ENCODE peak calls at places on chromosomes 4 and X, in five cellular contexts. C, L, J, U and P are unnamed samples.
A peak's percentile ranks its signal among the peaks of the same experiment; 100 is the strongest.

GRCh38 chr4:122218762-122219161 is 66.6 kb downstream of the BLTP1 start:
- DNase-seq in C (no peak), L (no peak), J (peak; percentile 1), U (no peak), P (no peak)

GRCh38 chrX:48474127-48474526 is 1.9 kb upstream of the FTSJ1 start:
- DNase-seq in C (no peak), L (peak; percentile 69), J (peak; percentile 31), U (no peak), P (no peak)

GRCh38 chr4:25449270-25449669 is 72.2 kb downstream of the ANAPC4 start:
- DNase-seq in C (no peak), L (no peak), J (no peak), U (no peak), P (no peak)

GRCh38 chrX:56793112-56793430 is 64.0 kb downstream of the NBDY start:
- DNase-seq in C (no peak), L (no peak), J (no peak), U (no peak), P (no peak)

GRCh38 chrX:23118890-23119527 is 119.2 kb downstream of the DDX53 start:
- DNase-seq in C (no peak), L (no peak), J (no peak), U (no peak), P (no peak)

GRCh38 chr4:8276358-8277240 is 7.0 kb downstream of the HTRA3 start:
- DNase-seq in C (no peak), L (no peak), J (no peak), U (no peak), P (peak; percentile 83)

GRCh38 chr4:10917475-10918103 is 233.0 kb upstream of the CLNK start:
- DNase-seq in C (no peak), L (no peak), J (no peak), U (no peak), P (no peak)

GRCh38 chr4:40205259-40206198 is 8.7 kb downstream of the RHOH start:
- DNase-seq in C (no peak), L (peak; percentile 99), J (no peak), U (peak; percentile 38), P (no peak)

GRCh38 chr4:123418486-123418931 is 21.9 kb downstream of the SPRY1 start:
- DNase-seq in C (no peak), L (peak; percentile 92), J (no peak), U (no peak), P (no peak)

GRCh38 chrX:2243913-2244460 is 256.8 kb downstream of the DHRSX start:
- DNase-seq in C (no peak), L (no peak), J (no peak), U (peak; percentile 11), P (no peak)

GRCh38 chrX:3638280-3638873 is 75.1 kb downstream of the PRKX start:
- DNase-seq in C (peak; percentile 4), L (peak; percentile 41), J (peak; percentile 37), U (peak; percentile 44), P (no peak)

GRCh38 chr4:122152699-122153328 is 683 bp downstream of the BLTP1 start:
- DNase-seq in C (peak; percentile 11), L (peak; percentile 69), J (peak; percentile 9), U (peak; percentile 53), P (peak; percentile 79)

GRCh38 chrX:108610141-108610540 is 126.2 kb downstream of the IRS4 start:
- DNase-seq in C (no peak), L (no peak), J (no peak), U (no peak), P (no peak)

GRCh38 chr4:147108409-147108808 is 162.7 kb upstream of the TTC29 start:
- DNase-seq in C (no peak), L (no peak), J (no peak), U (no peak), P (no peak)

GRCh38 chr4:57410331-57411052 is 300.3 kb upstream of the IGFBP7 start:
- DNase-seq in C (no peak), L (no peak), J (no peak), U (no peak), P (no peak)

GRCh38 chr4:152185786-152186540 is 349.9 kb downstream of the FBXW7 start:
- DNase-seq in C (no peak), L (peak; percentile 74), J (no peak), U (no peak), P (no peak)

GRCh38 chr4:128347175-128347868 is 59.7 kb upstream of the PGRMC2 start:
- DNase-seq in C (no peak), L (no peak), J (peak; percentile 60), U (no peak), P (no peak)

GRCh38 chr4:169167958-169168357 is 102.8 kb downstream of the SH3RF1 start:
- DNase-seq in C (no peak), L (no peak), J (no peak), U (no peak), P (no peak)

GRCh38 chrX:78119521-78120227 is 15.6 kb downstream of the PGK1 start:
- DNase-seq in C (no peak), L (no peak), J (peak; percentile 32), U (no peak), P (no peak)

GRCh38 chrX:940691-941090 is 271.8 kb downstream of the CRLF2 start:
- DNase-seq in C (no peak), L (no peak), J (no peak), U (no peak), P (no peak)

GRCh38 chr4:102345795-102346100 is 466 bp upstream of the SLC39A8 start:
- DNase-seq in C (no peak), L (no peak), J (no peak), U (no peak), P (no peak)

GRCh38 chr4:74840931-74841330 is 46.6 kb upstream of the BTC start:
- DNase-seq in C (no peak), L (no peak), J (no peak), U (no peak), P (no peak)

GRCh38 chr4:176469546-176469945 is 149.8 kb downstream of the SPCS3 start:
- DNase-seq in C (no peak), L (no peak), J (no peak), U (no peak), P (no peak)

GRCh38 chrX:87338510-87338909 is 179.1 kb upstream of the KLHL4 start:
- DNase-seq in C (no peak), L (peak; percentile 51), J (peak; percentile 33), U (no peak), P (no peak)

GRCh38 chrX:53571494-53571893 is 115.0 kb downstream of the HUWE1 start:
- DNase-seq in C (no peak), L (no peak), J (no peak), U (no peak), P (no peak)

GRCh38 chr4:109434007-109434792 is 585 bp downstream of the SEC24B start:
- DNase-seq in C (no peak), L (peak; percentile 44), J (peak; percentile 2), U (peak; percentile 35), P (no peak)

GRCh38 chr4:130486186-130486585 is 1390.2 kb downstream of the C4orf33 start:
- DNase-seq in C (no peak), L (no peak), J (no peak), U (no peak), P (no peak)
- TF ChIP-seq POLR2A in C (no peak), L (no peak), J (no peak), U (no peak), P (no peak)

DNA sequence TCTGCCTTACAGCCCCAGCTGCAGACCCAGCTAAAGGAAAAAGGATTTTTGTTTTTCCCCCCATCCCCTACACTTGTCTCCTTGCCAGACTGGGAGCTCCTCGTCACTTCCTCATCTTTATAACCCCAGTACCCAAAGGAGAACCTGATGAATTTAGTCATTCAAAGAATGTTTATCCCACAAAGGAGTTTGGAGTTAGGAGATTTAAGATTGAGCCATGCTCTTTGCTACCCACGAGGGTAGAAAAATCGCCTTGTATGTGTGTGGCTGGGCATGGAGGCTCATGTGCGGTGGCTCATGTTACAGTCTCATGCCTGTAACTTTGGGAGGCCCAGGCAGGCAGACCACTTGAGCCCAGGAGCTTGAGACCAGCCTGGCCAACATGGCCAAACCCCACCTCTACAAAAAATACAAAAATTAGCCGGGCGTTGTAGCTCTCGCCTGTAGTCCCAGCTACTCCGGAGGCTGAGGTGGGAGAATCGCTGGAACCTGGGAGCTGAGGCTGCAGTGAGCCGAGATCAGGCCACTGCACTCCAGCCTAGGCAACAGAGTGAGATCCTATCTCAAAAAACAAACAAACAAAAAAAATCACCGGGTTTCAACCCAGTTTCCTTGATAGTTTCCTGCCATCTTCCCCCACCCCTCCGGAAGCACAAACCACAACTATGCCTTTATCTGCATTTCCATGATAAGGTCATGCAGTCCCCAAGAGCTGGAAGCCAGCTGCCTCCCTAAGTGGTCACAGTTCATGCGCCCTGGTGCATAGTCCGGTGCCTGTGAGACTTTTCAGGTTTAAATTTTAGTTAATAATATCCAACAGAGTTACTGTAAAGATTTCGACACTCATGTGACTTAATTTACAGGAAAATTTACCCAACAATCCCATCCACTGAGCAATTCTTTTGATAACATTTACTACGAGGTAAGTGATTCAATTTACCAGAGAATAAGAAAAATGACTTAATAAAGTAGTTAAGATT is 1.5 kb downstream of the CFAP97 start:
- DNase-seq in C (no peak), L (peak; percentile 55), J (no peak), U (no peak), P (no peak)
- TF ChIP-seq POLR2A in C (no peak), L (no peak), J (no peak), U (no peak), P (no peak)

DNA sequence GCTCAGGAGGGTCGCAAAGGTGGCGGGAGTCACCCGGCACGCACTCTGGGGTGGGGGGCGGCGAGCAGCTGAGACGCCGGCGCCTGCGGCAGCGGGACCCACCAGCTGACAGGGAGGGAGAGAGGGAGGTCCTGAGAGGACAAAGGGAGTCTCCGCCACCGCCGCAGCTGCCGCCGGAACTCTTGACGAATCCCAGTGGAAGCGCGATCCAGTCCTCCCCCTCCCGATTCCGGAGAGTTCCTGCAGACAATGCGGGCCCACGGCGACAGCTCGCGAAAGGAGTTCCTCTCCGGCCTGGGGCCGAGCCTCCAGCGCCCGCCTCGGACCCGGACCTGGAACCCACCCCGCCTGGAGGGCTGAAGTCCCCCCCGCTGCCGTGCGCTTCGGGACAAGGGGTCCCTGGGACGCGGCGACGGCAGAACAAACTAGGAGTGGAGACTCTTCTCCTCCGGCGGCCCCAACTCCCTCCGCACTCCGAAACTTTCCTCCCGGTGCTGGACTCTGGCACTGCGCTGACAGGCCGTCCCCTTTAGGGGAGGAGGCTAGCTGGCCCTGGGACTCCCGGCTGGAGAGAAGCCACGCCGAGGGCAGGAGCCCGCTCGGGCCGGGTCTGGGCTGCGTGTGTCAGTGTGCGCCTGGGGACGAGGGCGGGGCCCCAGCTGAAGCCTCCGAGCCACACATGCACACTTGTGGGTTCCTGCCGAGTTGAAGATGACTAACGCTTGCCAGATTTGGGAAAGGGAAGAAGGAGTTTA is at the start of gene ANTXR2:
- DNase-seq in C (peak; percentile 59), L (peak; percentile 94), J (peak; percentile 63), U (peak; percentile 92), P (peak; percentile 95)
- TF ChIP-seq POLR2A in C (peak; percentile 77), L (peak; percentile 18), J (peak; percentile 27), U (peak; percentile 93), P (no peak)

DNA sequence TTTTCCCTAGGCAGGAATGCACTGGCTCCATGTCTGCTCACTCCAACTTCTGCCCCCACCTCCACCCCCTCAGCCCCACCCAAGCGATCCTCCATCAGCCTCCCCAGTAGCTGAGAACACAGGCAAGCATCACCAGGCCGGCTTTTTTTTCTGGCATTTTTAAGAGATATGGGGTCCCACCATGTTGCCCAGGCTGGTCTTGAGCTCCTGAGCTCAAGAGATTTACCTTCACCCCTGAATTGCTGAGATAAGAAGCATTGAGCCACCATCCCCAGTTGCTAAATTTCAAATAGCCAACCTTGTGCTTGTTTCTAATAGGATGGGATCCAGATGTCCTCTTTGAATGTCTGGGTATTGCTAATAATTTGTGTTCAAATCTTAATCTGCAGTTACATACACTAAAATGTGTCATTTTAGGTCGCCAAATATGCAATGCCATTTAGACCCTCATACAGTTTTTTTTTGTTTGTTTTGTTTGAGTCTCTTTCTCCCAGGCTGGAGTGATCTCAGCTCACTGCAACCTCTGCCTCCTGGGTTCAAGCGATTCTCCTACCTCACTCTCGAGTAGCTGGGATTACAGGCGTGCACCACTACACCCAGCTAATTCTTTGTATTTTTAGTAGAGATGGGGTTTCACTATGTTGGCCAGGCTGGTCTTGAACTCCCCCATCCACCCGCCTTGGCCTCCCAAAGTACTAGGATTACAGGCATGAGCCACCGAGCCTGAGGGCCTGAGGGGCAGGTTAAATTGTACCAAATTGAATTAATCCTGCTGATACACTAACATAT is 8.8 kb downstream of the LARP7 start:
- DNase-seq in C (no peak), L (no peak), J (no peak), U (no peak), P (no peak)
- TF ChIP-seq POLR2A in C (no peak), L (no peak), J (no peak), U (no peak), P (no peak)